ENCODE peak calls at places on chromosome 11, in seven cellular contexts. One of them, this sample, is unnamed.

GRCh38 chr11:57370251-57370650 is 10.7 kb downstream of the PRG3 start:
- ATAC-seq in A549: no peak
- ATAC-seq in stimulated activated memory B cell treated with anti-CD40 and anti-IgM and Interleukin-4, amounts not matched to agents 10 μg/mL and 1 μg/mL and 100 μg/mL, for 72 hours: no peak
- ATAC-seq in omental fat pad: no peak
- ATAC-seq in naive thymus-derived CD4-positive, alpha-beta T cell: no peak
- ATAC-seq in gastroesophageal sphincter: no peak
- ATAC-seq in activated CD8-positive, alpha-beta T cell treated with anti-CD3 and anti-CD28 coated beads for 36 hours: no peak
- ATAC-seq in this sample: no peak

GRCh38 chr11:108624196-108624925 is 30.8 kb upstream of the EXPH5 start:
- ATAC-seq in A549: no peak
- ATAC-seq in stimulated activated memory B cell treated with anti-CD40 and anti-IgM and Interleukin-4, amounts not matched to agents 10 μg/mL and 1 μg/mL and 100 μg/mL, for 72 hours: no peak
- ATAC-seq in omental fat pad: no peak
- ATAC-seq in naive thymus-derived CD4-positive, alpha-beta T cell: no peak
- ATAC-seq in gastroesophageal sphincter: no peak
- ATAC-seq in activated CD8-positive, alpha-beta T cell treated with anti-CD3 and anti-CD28 coated beads for 36 hours: peak; percentile 71
- ATAC-seq in this sample: peak; percentile 44

GRCh38 chr11:5476184-5476819 is 12.2 kb upstream of the OR52D1 start:
- ATAC-seq in A549: peak; percentile 88
- ATAC-seq in stimulated activated memory B cell treated with anti-CD40 and anti-IgM and Interleukin-4, amounts not matched to agents 10 μg/mL and 1 μg/mL and 100 μg/mL, for 72 hours: no peak
- ATAC-seq in omental fat pad: peak; percentile 73
- ATAC-seq in naive thymus-derived CD4-positive, alpha-beta T cell: peak; percentile 60
- ATAC-seq in gastroesophageal sphincter: no peak
- ATAC-seq in activated CD8-positive, alpha-beta T cell treated with anti-CD3 and anti-CD28 coated beads for 36 hours: peak; percentile 71
- ATAC-seq in this sample: peak; percentile 55

GRCh38 chr11:102494216-102494615 is 36.3 kb downstream of the MMP7 start:
- ATAC-seq in A549: peak; percentile 76
- ATAC-seq in stimulated activated memory B cell treated with anti-CD40 and anti-IgM and Interleukin-4, amounts not matched to agents 10 μg/mL and 1 μg/mL and 100 μg/mL, for 72 hours: no peak
- ATAC-seq in omental fat pad: no peak
- ATAC-seq in naive thymus-derived CD4-positive, alpha-beta T cell: no peak
- ATAC-seq in gastroesophageal sphincter: no peak
- ATAC-seq in activated CD8-positive, alpha-beta T cell treated with anti-CD3 and anti-CD28 coated beads for 36 hours: no peak
- ATAC-seq in this sample: no peak

GRCh38 chr11:58757449-58757848 is 25.7 kb upstream of the GLYAT start:
- ATAC-seq in A549: no peak
- ATAC-seq in stimulated activated memory B cell treated with anti-CD40 and anti-IgM and Interleukin-4, amounts not matched to agents 10 μg/mL and 1 μg/mL and 100 μg/mL, for 72 hours: no peak
- ATAC-seq in omental fat pad: no peak
- ATAC-seq in naive thymus-derived CD4-positive, alpha-beta T cell: no peak
- ATAC-seq in gastroesophageal sphincter: no peak
- ATAC-seq in activated CD8-positive, alpha-beta T cell treated with anti-CD3 and anti-CD28 coated beads for 36 hours: no peak
- ATAC-seq in this sample: no peak

GRCh38 chr11:117818036-117818858 is 6.3 kb downstream of the FXYD2 start:
- ATAC-seq in A549: peak; percentile 12
- ATAC-seq in stimulated activated memory B cell treated with anti-CD40 and anti-IgM and Interleukin-4, amounts not matched to agents 10 μg/mL and 1 μg/mL and 100 μg/mL, for 72 hours: peak; percentile 57
- ATAC-seq in omental fat pad: peak; percentile 14
- ATAC-seq in naive thymus-derived CD4-positive, alpha-beta T cell: peak; percentile 22
- ATAC-seq in gastroesophageal sphincter: no peak
- ATAC-seq in activated CD8-positive, alpha-beta T cell treated with anti-CD3 and anti-CD28 coated beads for 36 hours: peak; percentile 40
- ATAC-seq in this sample: peak; percentile 59

GRCh38 chr11:116607027-116607426 is 165.8 kb downstream of the BUD13 start:
- ATAC-seq in A549: no peak
- ATAC-seq in stimulated activated memory B cell treated with anti-CD40 and anti-IgM and Interleukin-4, amounts not matched to agents 10 μg/mL and 1 μg/mL and 100 μg/mL, for 72 hours: no peak
- ATAC-seq in omental fat pad: no peak
- ATAC-seq in naive thymus-derived CD4-positive, alpha-beta T cell: no peak
- ATAC-seq in gastroesophageal sphincter: no peak
- ATAC-seq in activated CD8-positive, alpha-beta T cell treated with anti-CD3 and anti-CD28 coated beads for 36 hours: no peak
- ATAC-seq in this sample: no peak

GRCh38 chr11:119041821-119042514 is 11.3 kb upstream of the SLC37A4 start:
- ATAC-seq in A549: peak; percentile 41
- ATAC-seq in stimulated activated memory B cell treated with anti-CD40 and anti-IgM and Interleukin-4, amounts not matched to agents 10 μg/mL and 1 μg/mL and 100 μg/mL, for 72 hours: no peak
- ATAC-seq in omental fat pad: no peak
- ATAC-seq in naive thymus-derived CD4-positive, alpha-beta T cell: no peak
- ATAC-seq in gastroesophageal sphincter: no peak
- ATAC-seq in activated CD8-positive, alpha-beta T cell treated with anti-CD3 and anti-CD28 coated beads for 36 hours: peak; percentile 74
- ATAC-seq in this sample: peak; percentile 76

GRCh38 chr11:134734894-134735293 is 322.9 kb upstream of the B3GAT1 start:
- ATAC-seq in A549: no peak
- ATAC-seq in stimulated activated memory B cell treated with anti-CD40 and anti-IgM and Interleukin-4, amounts not matched to agents 10 μg/mL and 1 μg/mL and 100 μg/mL, for 72 hours: no peak
- ATAC-seq in omental fat pad: no peak
- ATAC-seq in naive thymus-derived CD4-positive, alpha-beta T cell: no peak
- ATAC-seq in gastroesophageal sphincter: no peak
- ATAC-seq in activated CD8-positive, alpha-beta T cell treated with anti-CD3 and anti-CD28 coated beads for 36 hours: no peak
- ATAC-seq in this sample: no peak

GRCh38 chr11:66317766-66318575 is 1.1 kb upstream of the CD248 start:
- ATAC-seq in A549: peak; percentile 6
- ATAC-seq in stimulated activated memory B cell treated with anti-CD40 and anti-IgM and Interleukin-4, amounts not matched to agents 10 μg/mL and 1 μg/mL and 100 μg/mL, for 72 hours: peak; percentile 67
- ATAC-seq in omental fat pad: peak; percentile 47
- ATAC-seq in naive thymus-derived CD4-positive, alpha-beta T cell: peak; percentile 93
- ATAC-seq in gastroesophageal sphincter: peak; percentile 48
- ATAC-seq in activated CD8-positive, alpha-beta T cell treated with anti-CD3 and anti-CD28 coated beads for 36 hours: peak; percentile 75
- ATAC-seq in this sample: no peak

GRCh38 chr11:19869466-19869865 is 156.8 kb downstream of the NAV2 start:
- ATAC-seq in A549: no peak
- ATAC-seq in stimulated activated memory B cell treated with anti-CD40 and anti-IgM and Interleukin-4, amounts not matched to agents 10 μg/mL and 1 μg/mL and 100 μg/mL, for 72 hours: no peak
- ATAC-seq in omental fat pad: no peak
- ATAC-seq in naive thymus-derived CD4-positive, alpha-beta T cell: no peak
- ATAC-seq in gastroesophageal sphincter: no peak
- ATAC-seq in activated CD8-positive, alpha-beta T cell treated with anti-CD3 and anti-CD28 coated beads for 36 hours: no peak
- ATAC-seq in this sample: no peak

GRCh38 chr11:1480191-1480554 is 6.4 kb downstream of the MOB2 start:
- ATAC-seq in A549: no peak
- ATAC-seq in stimulated activated memory B cell treated with anti-CD40 and anti-IgM and Interleukin-4, amounts not matched to agents 10 μg/mL and 1 μg/mL and 100 μg/mL, for 72 hours: no peak
- ATAC-seq in omental fat pad: no peak
- ATAC-seq in naive thymus-derived CD4-positive, alpha-beta T cell: no peak
- ATAC-seq in gastroesophageal sphincter: no peak
- ATAC-seq in activated CD8-positive, alpha-beta T cell treated with anti-CD3 and anti-CD28 coated beads for 36 hours: no peak
- ATAC-seq in this sample: no peak

GRCh38 chr11:33040862-33041453 is 1.6 kb downstream of the TCP11L1 start:
- ATAC-seq in A549: no peak
- ATAC-seq in stimulated activated memory B cell treated with anti-CD40 and anti-IgM and Interleukin-4, amounts not matched to agents 10 μg/mL and 1 μg/mL and 100 μg/mL, for 72 hours: peak; percentile 49
- ATAC-seq in omental fat pad: no peak
- ATAC-seq in naive thymus-derived CD4-positive, alpha-beta T cell: no peak
- ATAC-seq in gastroesophageal sphincter: no peak
- ATAC-seq in activated CD8-positive, alpha-beta T cell treated with anti-CD3 and anti-CD28 coated beads for 36 hours: peak; percentile 20
- ATAC-seq in this sample: peak; percentile 52

GRCh38 chr11:3014943-3015342 is 22.8 kb upstream of the NAP1L4 start:
- ATAC-seq in A549: no peak
- ATAC-seq in stimulated activated memory B cell treated with anti-CD40 and anti-IgM and Interleukin-4, amounts not matched to agents 10 μg/mL and 1 μg/mL and 100 μg/mL, for 72 hours: no peak
- ATAC-seq in omental fat pad: no peak
- ATAC-seq in naive thymus-derived CD4-positive, alpha-beta T cell: no peak
- ATAC-seq in gastroesophageal sphincter: no peak
- ATAC-seq in activated CD8-positive, alpha-beta T cell treated with anti-CD3 and anti-CD28 coated beads for 36 hours: peak; percentile 6
- ATAC-seq in this sample: no peak

GRCh38 chr11:76664578-76665061 is 5.9 kb downstream of the LRRC32 start:
- ATAC-seq in A549: no peak
- ATAC-seq in stimulated activated memory B cell treated with anti-CD40 and anti-IgM and Interleukin-4, amounts not matched to agents 10 μg/mL and 1 μg/mL and 100 μg/mL, for 72 hours: peak; percentile 29
- ATAC-seq in omental fat pad: no peak
- ATAC-seq in naive thymus-derived CD4-positive, alpha-beta T cell: peak; percentile 53
- ATAC-seq in gastroesophageal sphincter: no peak
- ATAC-seq in activated CD8-positive, alpha-beta T cell treated with anti-CD3 and anti-CD28 coated beads for 36 hours: peak; percentile 78
- ATAC-seq in this sample: peak; percentile 64

GRCh38 chr11:12769834-12770345 is 95.7 kb downstream of the TEAD1 start:
- ATAC-seq in A549: peak; percentile 76
- ATAC-seq in stimulated activated memory B cell treated with anti-CD40 and anti-IgM and Interleukin-4, amounts not matched to agents 10 μg/mL and 1 μg/mL and 100 μg/mL, for 72 hours: no peak
- ATAC-seq in omental fat pad: peak; percentile 75
- ATAC-seq in naive thymus-derived CD4-positive, alpha-beta T cell: no peak
- ATAC-seq in gastroesophageal sphincter: no peak
- ATAC-seq in activated CD8-positive, alpha-beta T cell treated with anti-CD3 and anti-CD28 coated beads for 36 hours: no peak
- ATAC-seq in this sample: no peak

GRCh38 chr11:12693075-12693473 is 18.9 kb downstream of the TEAD1 start:
- ATAC-seq in A549: peak; percentile 36
- ATAC-seq in stimulated activated memory B cell treated with anti-CD40 and anti-IgM and Interleukin-4, amounts not matched to agents 10 μg/mL and 1 μg/mL and 100 μg/mL, for 72 hours: no peak
- ATAC-seq in omental fat pad: no peak
- ATAC-seq in naive thymus-derived CD4-positive, alpha-beta T cell: no peak
- ATAC-seq in gastroesophageal sphincter: peak; percentile 7
- ATAC-seq in activated CD8-positive, alpha-beta T cell treated with anti-CD3 and anti-CD28 coated beads for 36 hours: no peak
- ATAC-seq in this sample: no peak

GRCh38 chr11:123072762-123073161 is 10.8 kb upstream of the HSPA8 start:
- ATAC-seq in A549: no peak
- ATAC-seq in stimulated activated memory B cell treated with anti-CD40 and anti-IgM and Interleukin-4, amounts not matched to agents 10 μg/mL and 1 μg/mL and 100 μg/mL, for 72 hours: no peak
- ATAC-seq in omental fat pad: no peak
- ATAC-seq in naive thymus-derived CD4-positive, alpha-beta T cell: no peak
- ATAC-seq in gastroesophageal sphincter: no peak
- ATAC-seq in activated CD8-positive, alpha-beta T cell treated with anti-CD3 and anti-CD28 coated beads for 36 hours: no peak
- ATAC-seq in this sample: peak; percentile 40

GRCh38 chr11:71418643-71419042 is 29.6 kb downstream of the DHCR7 start:
- ATAC-seq in A549: no peak
- ATAC-seq in stimulated activated memory B cell treated with anti-CD40 and anti-IgM and Interleukin-4, amounts not matched to agents 10 μg/mL and 1 μg/mL and 100 μg/mL, for 72 hours: peak; percentile 96
- ATAC-seq in omental fat pad: no peak
- ATAC-seq in naive thymus-derived CD4-positive, alpha-beta T cell: no peak
- ATAC-seq in gastroesophageal sphincter: no peak
- ATAC-seq in activated CD8-positive, alpha-beta T cell treated with anti-CD3 and anti-CD28 coated beads for 36 hours: peak; percentile 34
- ATAC-seq in this sample: peak; percentile 38

GRCh38 chr11:70073881-70074371 is 4.2 kb upstream of the ANO1 start:
- ATAC-seq in A549: no peak
- ATAC-seq in stimulated activated memory B cell treated with anti-CD40 and anti-IgM and Interleukin-4, amounts not matched to agents 10 μg/mL and 1 μg/mL and 100 μg/mL, for 72 hours: peak; percentile 5
- ATAC-seq in omental fat pad: no peak
- ATAC-seq in naive thymus-derived CD4-positive, alpha-beta T cell: no peak
- ATAC-seq in gastroesophageal sphincter: no peak
- ATAC-seq in activated CD8-positive, alpha-beta T cell treated with anti-CD3 and anti-CD28 coated beads for 36 hours: peak; percentile 75
- ATAC-seq in this sample: peak; percentile 46

GRCh38 chr11:43419460-43419859 is 60.7 kb downstream of the TTC17 start:
- ATAC-seq in A549: peak; percentile 70
- ATAC-seq in stimulated activated memory B cell treated with anti-CD40 and anti-IgM and Interleukin-4, amounts not matched to agents 10 μg/mL and 1 μg/mL and 100 μg/mL, for 72 hours: no peak
- ATAC-seq in omental fat pad: no peak
- ATAC-seq in naive thymus-derived CD4-positive, alpha-beta T cell: no peak
- ATAC-seq in gastroesophageal sphincter: no peak
- ATAC-seq in activated CD8-positive, alpha-beta T cell treated with anti-CD3 and anti-CD28 coated beads for 36 hours: peak; percentile 62
- ATAC-seq in this sample: peak; percentile 50

GRCh38 chr11:75802913-75803820 is 11.8 kb upstream of the UVRAG start:
- ATAC-seq in A549: peak; percentile 87
- ATAC-seq in stimulated activated memory B cell treated with anti-CD40 and anti-IgM and Interleukin-4, amounts not matched to agents 10 μg/mL and 1 μg/mL and 100 μg/mL, for 72 hours: peak; percentile 83
- ATAC-seq in omental fat pad: peak; percentile 89
- ATAC-seq in naive thymus-derived CD4-positive, alpha-beta T cell: peak; percentile 91
- ATAC-seq in gastroesophageal sphincter: peak; percentile 83
- ATAC-seq in activated CD8-positive, alpha-beta T cell treated with anti-CD3 and anti-CD28 coated beads for 36 hours: peak; percentile 99
- ATAC-seq in this sample: peak; percentile 91

GRCh38 chr11:31997955-31998354 is 92.9 kb upstream of the RCN1 start:
- ATAC-seq in A549: no peak
- ATAC-seq in stimulated activated memory B cell treated with anti-CD40 and anti-IgM and Interleukin-4, amounts not matched to agents 10 μg/mL and 1 μg/mL and 100 μg/mL, for 72 hours: no peak
- ATAC-seq in omental fat pad: no peak
- ATAC-seq in naive thymus-derived CD4-positive, alpha-beta T cell: no peak
- ATAC-seq in gastroesophageal sphincter: no peak
- ATAC-seq in activated CD8-positive, alpha-beta T cell treated with anti-CD3 and anti-CD28 coated beads for 36 hours: no peak
- ATAC-seq in this sample: no peak